ENCODE peak calls at places on chromosomes 11 and 22, in six cellular contexts. A is body of pancreas, P is fibroblast of mammary gland, H is B cell, Q is progenitor cell of endocrine pancreas, W is esophagus muscularis mucosa. O is an unnamed sample.

GRCh38 chr11:67438121-67438902 is 830 bp upstream of the PTPRCAP start:
- DNase-seq in A (no peak), P (no peak), H (peak; percentile 66), Q (no peak), W (no peak), O (peak; percentile 63)

GRCh38 chr11:132821027-132821426 is 711.3 kb downstream of the OPCML start:
- DNase-seq in A (no peak), P (no peak), H (no peak), Q (no peak), W (peak; percentile 64), O (no peak)

GRCh38 chr11:8608646-8609045 is 14.6 kb upstream of the STK33 start:
- DNase-seq in A (no peak), P (peak; percentile 57), H (no peak), Q (no peak), W (peak; percentile 34), O (no peak)

GRCh38 chr11:15159085-15159484 is 44.4 kb downstream of the INSC start:
- DNase-seq in A (no peak), P (peak; percentile 77), H (peak; percentile 33), Q (no peak), W (no peak), O (peak; percentile 25)

GRCh38 chr22:26065847-26066246 is 103.4 kb upstream of the SEZ6L start:
- DNase-seq in A (no peak), P (no peak), H (no peak), Q (no peak), W (no peak), O (no peak)

GRCh38 chr11:15055620-15056356 is 17.6 kb upstream of the CALCB start:
- DNase-seq in A (no peak), P (peak; percentile 18), H (no peak), Q (no peak), W (no peak), O (no peak)

GRCh38 chr11:832529-833113 is at the start of gene CD151:
- DNase-seq in A (peak; percentile 67), P (no peak), H (peak; percentile 82), Q (peak; percentile 38), W (no peak), O (peak; percentile 94)

GRCh38 chr11:59918987-59919589 is 19.1 kb upstream of the OOSP1 start:
- DNase-seq in A (peak; percentile 66), P (peak; percentile 23), H (no peak), Q (no peak), W (no peak), O (no peak)

GRCh38 chr11:111528557-111528956 is 12.0 kb upstream of the LAYN start:
- DNase-seq in A (no peak), P (no peak), H (no peak), Q (no peak), W (no peak), O (no peak)

GRCh38 chr22:30890689-30891442 is 77.7 kb downstream of the MORC2 start:
- DNase-seq in A (peak; percentile 63), P (peak; percentile 28), H (peak; percentile 26), Q (peak; percentile 51), W (no peak), O (peak; percentile 70)

GRCh38 chr11:88246680-88247079 is 71.4 kb upstream of the RAB38 start:
- DNase-seq in A (no peak), P (peak; percentile 96), H (no peak), Q (no peak), W (no peak), O (no peak)

GRCh38 chr11:131767421-131767820 is 397.0 kb downstream of the NTM start:
- DNase-seq in A (no peak), P (peak; percentile 74), H (no peak), Q (no peak), W (no peak), O (no peak)

GRCh38 chr11:128424271-128424709 is 163.1 kb downstream of the ETS1 start:
- DNase-seq in A (no peak), P (no peak), H (no peak), Q (no peak), W (no peak), O (no peak)

GRCh38 chr11:76659672-76660532 is 10.6 kb downstream of the LRRC32 start:
- DNase-seq in A (no peak), P (no peak), H (no peak), Q (no peak), W (no peak), O (no peak)

GRCh38 chr11:29333993-29334780 is 682.6 kb downstream of the KCNA4 start:
- DNase-seq in A (no peak), P (peak; percentile 57), H (no peak), Q (no peak), W (no peak), O (peak; percentile 38)

GRCh38 chr11:59706518-59707285 is 6.9 kb downstream of the OR10V1 start:
- DNase-seq in A (peak; percentile 7), P (peak; percentile 88), H (no peak), Q (no peak), W (no peak), O (no peak)

GRCh38 chr11:126132319-126132718 is 69.7 kb upstream of the CDON start:
- DNase-seq in A (peak; percentile 70), P (no peak), H (no peak), Q (no peak), W (no peak), O (no peak)

GRCh38 chr11:2383823-2384722 is 7.0 kb downstream of the CD81 start:
- DNase-seq in A (peak; percentile 52), P (peak; percentile 36), H (peak; percentile 85), Q (no peak), W (no peak), O (peak; percentile 87)

GRCh38 chr11:1755344-1756023 is 5.1 kb upstream of the IFITM10 start:
- DNase-seq in A (no peak), P (no peak), H (no peak), Q (no peak), W (no peak), O (no peak)

GRCh38 chr11:5803982-5804381 is 4.7 kb upstream of the OR52N2 start:
- DNase-seq in A (no peak), P (no peak), H (no peak), Q (no peak), W (no peak), O (no peak)

GRCh38 chr11:5809122-5809519 is 397 bp downstream of the OR52N2 start:
- DNase-seq in A (no peak), P (peak; percentile 2), H (peak; percentile 11), Q (no peak), W (no peak), O (no peak)

GRCh38 chr11:5809905-5810792 is 1.4 kb downstream of the OR52N2 start:
- DNase-seq in A (no peak), P (no peak), H (no peak), Q (no peak), W (no peak), O (no peak)

GRCh38 chr11:5808500-5809121 is at the start of gene OR52N2:
- DNase-seq in A (peak; percentile 84), P (peak; percentile 72), H (peak; percentile 81), Q (peak; percentile 66), W (no peak), O (peak; percentile 50)

DNA sequence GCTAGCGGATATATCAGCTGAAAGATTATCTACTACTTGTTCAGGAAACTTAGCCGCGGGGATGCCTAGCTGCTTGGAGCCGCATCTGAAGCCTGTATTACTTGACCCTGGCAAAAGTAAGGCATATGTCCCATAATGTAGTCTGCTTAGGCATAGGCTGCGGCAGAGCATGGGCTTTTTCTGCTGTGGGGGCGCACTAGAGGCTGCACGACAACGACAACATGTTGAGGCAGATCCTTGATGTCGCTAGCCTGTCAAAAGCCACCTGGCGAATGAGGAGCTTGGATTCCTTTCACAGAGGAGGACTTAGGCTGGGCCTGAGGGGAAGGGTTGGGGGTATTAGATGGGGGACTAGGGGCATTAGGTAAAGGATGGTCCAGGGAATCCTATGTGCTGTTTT is 1.1 kb upstream of the OR52N2 start:
- DNase-seq in A (no peak), P (no peak), H (no peak), Q (no peak), W (no peak), O (no peak)
- TF ChIP-seq CTCF in A (no peak), P (no peak), H (no peak), Q (no peak), W (no peak), O (peak; percentile 12)

GRCh38 chr11:121589946-121590537 is 137.3 kb upstream of the SORL1-AS1 start:
- DNase-seq in A (no peak), P (no peak), H (peak; percentile 68), Q (no peak), W (no peak), O (peak; percentile 76)

GRCh38 chr11:121588747-121589146 is 136.0 kb upstream of the SORL1-AS1 start:
- DNase-seq in A (no peak), P (no peak), H (no peak), Q (no peak), W (no peak), O (no peak)

GRCh38 chr11:121590772-121591404 is 138.1 kb upstream of the SORL1-AS1 start:
- DNase-seq in A (no peak), P (no peak), H (peak; percentile 22), Q (no peak), W (no peak), O (no peak)

GRCh38 chr11:121592708-121593107 is 139.9 kb upstream of the SORL1-AS1 start:
- DNase-seq in A (no peak), P (no peak), H (no peak), Q (no peak), W (no peak), O (peak; percentile 45)

GRCh38 chr11:121591405-121592033 is 138.8 kb upstream of the SORL1-AS1 start:
- DNase-seq in A (peak; percentile 79), P (peak; percentile 77), H (peak; percentile 84), Q (peak; percentile 64), W (no peak), O (peak; percentile 67)
- TF ChIP-seq CTCF in A (peak; percentile 87), P (peak; percentile 92), H (peak; percentile 88), Q (peak; percentile 86), W (peak; percentile 89), O (peak; percentile 55)

GRCh38 chr22:36323182-36323854 is 64.4 kb downstream of the MYH9 start:
- DNase-seq in A (no peak), P (peak; percentile 74), H (no peak), Q (no peak), W (no peak), O (no peak)
- TF ChIP-seq CTCF in A (no peak), P (no peak), H (no peak), Q (no peak), W (peak; percentile 26), O (no peak)

GRCh38 chr22:37636186-37636948 is 3.1 kb upstream of the SH3BP1 start:
- DNase-seq in A (no peak), P (peak; percentile 92), H (no peak), Q (no peak), W (no peak), O (no peak)

GRCh38 chr22:37633082-37633692 is 6.3 kb upstream of the SH3BP1 start:
- DNase-seq in A (no peak), P (no peak), H (peak; percentile 73), Q (no peak), W (no peak), O (peak; percentile 90)

GRCh38 chr22:37633693-37634504 is 5.6 kb upstream of the SH3BP1 start:
- DNase-seq in A (peak; percentile 59), P (peak; percentile 80), H (peak; percentile 83), Q (peak; percentile 41), W (peak; percentile 94), O (peak; percentile 89)

GRCh38 chr22:37635157-37635556 is 4.3 kb upstream of the SH3BP1 start:
- DNase-seq in A (no peak), P (no peak), H (no peak), Q (no peak), W (no peak), O (no peak)

DNA sequence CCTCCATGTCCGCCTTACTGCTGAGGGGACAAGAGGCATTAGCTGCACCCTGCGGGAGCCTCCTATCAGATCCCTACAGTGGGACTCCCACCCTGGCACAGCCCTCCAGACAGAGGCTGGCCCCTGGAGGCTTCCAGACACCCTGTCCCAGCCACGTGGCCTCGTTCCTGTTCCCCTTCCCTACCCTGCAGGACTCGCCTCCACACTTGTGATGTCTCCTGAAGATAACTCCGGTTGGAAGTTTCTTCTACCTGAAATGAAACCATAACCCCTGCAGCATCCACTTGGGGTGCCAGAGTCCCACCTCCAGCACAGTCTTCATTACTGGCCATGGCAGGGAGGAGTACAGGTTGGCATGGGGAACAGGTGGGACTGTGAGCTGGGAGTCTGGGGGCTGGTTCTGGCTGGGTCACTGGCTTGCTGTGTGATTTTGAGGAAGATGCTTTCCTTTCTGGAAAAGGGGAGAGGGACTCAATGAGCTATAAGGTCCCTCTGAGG is 4.9 kb upstream of the SH3BP1 start:
- DNase-seq in A (no peak), P (no peak), H (no peak), Q (no peak), W (no peak), O (no peak)
- TF ChIP-seq CTCF in A (no peak), P (peak; percentile 18), H (no peak), Q (no peak), W (no peak), O (no peak)